ENCODE peak calls at places on chromosomes 11 and 22, in seven cellular contexts. T is retina; M is activated T-cell treated with anti-CD3 and anti-CD28 coated beads, Interleukin-2, amount 50 U/mL, for 1 hour; Z is stimulated activated CD4-positive, alpha-beta T cell treated with anti-CD3 and anti-CD28 coated beads, Interleukin-1b, Interleukin-23, amount 100 ng/mL, for 1 hour; H is PC-3; E is RWPE1; P is skeletal muscle cell. L is an unnamed sample.

GRCh38 chr11:122317337-122317736 is 201.3 kb upstream of the BLID start:
- DNase-seq in T (peak), M (no peak), Z (no peak), H (no peak), E (no peak), P (no peak), L (no peak)

GRCh38 chr11:75626692-75627536 is 41.9 kb downstream of the MAP6 start:
- DNase-seq in T (peak), M (no peak), Z (no peak), H (no peak), E (no peak), P (no peak), L (no peak)

GRCh38 chr11:92473736-92474135 is 249.1 kb downstream of the FAT3 start:
- DNase-seq in T (no peak), M (no peak), Z (no peak), H (peak), E (peak), P (no peak), L (no peak)

GRCh38 chr11:22703561-22703960 is 37.1 kb downstream of the GAS2 start:
- DNase-seq in T (peak), M (no peak), Z (no peak), H (no peak), E (no peak), P (no peak), L (no peak)

GRCh38 chr22:23183107-23183698 is 2.9 kb downstream of the BCR start:
- DNase-seq in T (peak), M (no peak), Z (no peak), H (peak), E (no peak), P (peak), L (peak)

GRCh38 chr11:3161720-3162409 is 3.2 kb downstream of the OSBPL5 start:
- DNase-seq in T (no peak), M (no peak), Z (no peak), H (no peak), E (no peak), P (no peak), L (no peak)

GRCh38 chr11:62487698-62488551 is 58.7 kb downstream of the AHNAK start:
- DNase-seq in T (no peak), M (no peak), Z (no peak), H (no peak), E (no peak), P (no peak), L (no peak)

GRCh38 chr11:77090373-77091111 is 12.1 kb upstream of the OMP start:
- DNase-seq in T (no peak), M (no peak), Z (no peak), H (no peak), E (no peak), P (no peak), L (no peak)

GRCh38 chr11:118615282-118615979 is 8.0 kb downstream of the PHLDB1 start:
- DNase-seq in T (peak), M (no peak), Z (no peak), H (no peak), E (no peak), P (no peak), L (no peak)

GRCh38 chr11:121670792-121671275 is 218.1 kb upstream of the SORL1-AS1 start:
- DNase-seq in T (no peak), M (no peak), Z (no peak), H (no peak), E (no peak), P (no peak), L (no peak)

GRCh38 chr11:1368216-1368615 is 21.5 kb upstream of the BRSK2 start:
- DNase-seq in T (no peak), M (no peak), Z (no peak), H (no peak), E (no peak), P (no peak), L (no peak)

GRCh38 chr22:37014835-37015586 is 4.2 kb downstream of the TST start:
- DNase-seq in T (no peak), M (no peak), Z (no peak), H (no peak), E (no peak), P (no peak), L (no peak)

GRCh38 chr11:115201121-115201792 is 303.0 kb downstream of the CADM1 start:
- DNase-seq in T (no peak), M (no peak), Z (no peak), H (no peak), E (no peak), P (peak), L (no peak)

GRCh38 chr11:1837171-1838076 is 1.4 kb upstream of the TNNI2 start:
- DNase-seq in T (peak), M (peak), Z (peak), H (peak), E (peak), P (no peak), L (peak)

GRCh38 chr11:120608760-120609211 is 97.2 kb downstream of the GRIK4 start:
- DNase-seq in T (peak), M (no peak), Z (no peak), H (no peak), E (no peak), P (no peak), L (no peak)

GRCh38 chr22:45284705-45285305 is at the start of gene UPK3A:
- DNase-seq in T (peak), M (peak), Z (peak), H (peak), E (peak), P (no peak), L (peak)

GRCh38 chr11:20671856-20672546 is 2.6 kb downstream of the NELL1 start:
- DNase-seq in T (peak), M (no peak), Z (no peak), H (peak), E (no peak), P (no peak), L (no peak)

GRCh38 chr22:22449819-22450218 is 58.7 kb downstream of the ZNF280B start:
- DNase-seq in T (no peak), M (no peak), Z (no peak), H (no peak), E (no peak), P (no peak), L (no peak)

GRCh38 chr11:117438371-117439000 is 110.8 kb downstream of the CEP164 start:
- DNase-seq in T (no peak), M (no peak), Z (no peak), H (no peak), E (peak), P (peak), L (no peak)